ENCODE peak calls at places on chromosomes 11 and 22, in seven cellular contexts. Y is Daoy; Z is MV-4-11; K is T-helper 1 cell; J is posterior vena cava; N is nephron progenitor cell; X is stimulated activated CD4-positive, alpha-beta T cell treated with anti-CD3 and anti-CD28 coated beads, Interleukin-1b, Interleukin-23, amount 100 ng/mL, for 24 hours. T is an unnamed sample.

GRCh38 chr11:32333335-32333991 is 101.9 kb downstream of the WT1 start:
- DNase-seq in Y (peak; percentile 40), Z (peak; percentile 23), K (peak; percentile 7), J (peak; percentile 82), N (peak; percentile 75), X (no peak), T (no peak)

GRCh38 chr11:19116315-19116970 is 525 bp upstream of the ZDHHC13 start:
- DNase-seq in Y (no peak), Z (no peak), K (no peak), J (no peak), N (no peak), X (no peak), T (no peak)

GRCh38 chr11:59954219-59954847 is 9.5 kb upstream of the OOSP4A start:
- DNase-seq in Y (no peak), Z (peak; percentile 61), K (no peak), J (no peak), N (no peak), X (no peak), T (no peak)

GRCh38 chr11:94574193-94574961 is 7.2 kb downstream of the PIWIL4 start:
- DNase-seq in Y (peak; percentile 16), Z (peak; percentile 100), K (no peak), J (no peak), N (no peak), X (no peak), T (no peak)

GRCh38 chr22:29972121-29972520 is 89.1 kb downstream of the MTMR3 start:
- DNase-seq in Y (no peak), Z (no peak), K (no peak), J (no peak), N (no peak), X (no peak), T (no peak)

GRCh38 chr22:18067548-18068341 is 10.0 kb upstream of the PEX26 start:
- DNase-seq in Y (no peak), Z (no peak), K (no peak), J (peak; percentile 62), N (no peak), X (no peak), T (no peak)

GRCh38 chr22:36324414-36324813 is 63.4 kb downstream of the MYH9 start:
- DNase-seq in Y (no peak), Z (no peak), K (no peak), J (no peak), N (no peak), X (no peak), T (no peak)

GRCh38 chr11:125069008-125069407 is 5.9 kb downstream of the SLC37A2 start:
- DNase-seq in Y (no peak), Z (no peak), K (no peak), J (no peak), N (no peak), X (no peak), T (no peak)

GRCh38 chr11:116981216-116981887 is 116.9 kb downstream of the SIK3 start:
- DNase-seq in Y (no peak), Z (peak; percentile 90), K (no peak), J (no peak), N (no peak), X (no peak), T (no peak)

GRCh38 chr11:28107331-28107725 is 628 bp downstream of the KIF18A start:
- DNase-seq in Y (no peak), Z (no peak), K (peak; percentile 33), J (no peak), N (peak; percentile 17), X (no peak), T (peak; percentile 32)

GRCh38 chr11:47961383-47961782 is 19.0 kb upstream of the PTPRJ start:
- DNase-seq in Y (peak; percentile 45), Z (no peak), K (no peak), J (no peak), N (no peak), X (no peak), T (no peak)

GRCh38 chr11:113436672-113437252 is 38.4 kb downstream of the DRD2 start:
- DNase-seq in Y (no peak), Z (no peak), K (no peak), J (peak; percentile 57), N (peak; percentile 38), X (no peak), T (no peak)

GRCh38 chr11:68264741-68265540 is 6.8 kb downstream of the C11orf24 start:
- DNase-seq in Y (no peak), Z (no peak), K (no peak), J (peak; percentile 70), N (no peak), X (no peak), T (no peak)

GRCh38 chr11:59647245-59647965 is 21.4 kb downstream of the PATL1 start:
- DNase-seq in Y (no peak), Z (no peak), K (no peak), J (no peak), N (no peak), X (no peak), T (no peak)

GRCh38 chr11:2204361-2205213 is 33.0 kb upstream of the TH start:
- DNase-seq in Y (no peak), Z (no peak), K (no peak), J (peak; percentile 71), N (no peak), X (no peak), T (no peak)

GRCh38 chr22:32338757-32339156 is 18.9 kb upstream of the RFPL3 start:
- DNase-seq in Y (peak; percentile 18), Z (no peak), K (no peak), J (peak; percentile 25), N (no peak), X (no peak), T (peak; percentile 77)

GRCh38 chr11:35567737-35568465 is 42.5 kb upstream of the PAMR1 start:
- DNase-seq in Y (no peak), Z (no peak), K (no peak), J (no peak), N (no peak), X (no peak), T (no peak)

GRCh38 chr11:118715837-118716260 is 36.4 kb upstream of the TREH start:
- DNase-seq in Y (peak; percentile 26), Z (no peak), K (no peak), J (no peak), N (no peak), X (no peak), T (no peak)

GRCh38 chr11:117862753-117863152 is 13.7 kb downstream of the FXYD6 start:
- DNase-seq in Y (no peak), Z (no peak), K (no peak), J (no peak), N (no peak), X (no peak), T (no peak)

GRCh38 chr11:123745764-123746451 is 4.4 kb upstream of the ZNF202 start:
- DNase-seq in Y (no peak), Z (no peak), K (no peak), J (no peak), N (no peak), X (no peak), T (no peak)

GRCh38 chr11:95067042-95067827 is 516 bp downstream of the SRSF8 start:
- DNase-seq in Y (peak; percentile 83), Z (peak; percentile 54), K (peak; percentile 78), J (peak; percentile 96), N (peak; percentile 81), X (peak; percentile 46), T (peak; percentile 44)

GRCh38 chr11:75154646-75155569 is 4.0 kb downstream of the SLCO2B1 start:
- DNase-seq in Y (no peak), Z (no peak), K (no peak), J (no peak), N (no peak), X (no peak), T (no peak)

GRCh38 chr11:75323609-75324008 is 27.9 kb downstream of the ARRB1 start:
- DNase-seq in Y (no peak), Z (no peak), K (no peak), J (no peak), N (no peak), X (no peak), T (no peak)

GRCh38 chr22:23353696-23354095 is 173.4 kb downstream of the BCR start:
- DNase-seq in Y (no peak), Z (no peak), K (no peak), J (no peak), N (no peak), X (no peak), T (no peak)

GRCh38 chr11:92977401-92977800 is 8.0 kb downstream of the MTNR1B start:
- DNase-seq in Y (no peak), Z (no peak), K (no peak), J (no peak), N (no peak), X (no peak), T (no peak)

GRCh38 chr11:118476676-118477075 is 40.4 kb downstream of the KMT2A start:
- DNase-seq in Y (no peak), Z (no peak), K (no peak), J (no peak), N (no peak), X (no peak), T (no peak)

GRCh38 chr11:431921-432320 is 9.9 kb downstream of the ANO9 start:
- DNase-seq in Y (no peak), Z (no peak), K (no peak), J (no peak), N (no peak), X (no peak), T (no peak)

GRCh38 chr11:120139316-120140069 is 1.6 kb upstream of the TRIM29 start:
- DNase-seq in Y (no peak), Z (no peak), K (no peak), J (peak; percentile 46), N (no peak), X (no peak), T (no peak)

GRCh38 chr11:57248780-57249383 is 11.8 kb upstream of the APLNR start:
- DNase-seq in Y (peak; percentile 73), Z (peak; percentile 41), K (peak; percentile 14), J (peak; percentile 89), N (peak; percentile 78), X (no peak), T (peak; percentile 75)

GRCh38 chr11:130295657-130296056 is 19.1 kb downstream of the ZBTB44 start:
- DNase-seq in Y (no peak), Z (no peak), K (no peak), J (no peak), N (no peak), X (no peak), T (no peak)

GRCh38 chr11:119697445-119697844 is 31.6 kb downstream of the NECTIN1 start:
- DNase-seq in Y (no peak), Z (no peak), K (no peak), J (no peak), N (no peak), X (no peak), T (no peak)

GRCh38 chr11:117600261-117600783 is 196.7 kb downstream of the DSCAML1 start:
- DNase-seq in Y (no peak), Z (no peak), K (no peak), J (no peak), N (no peak), X (no peak), T (no peak)

GRCh38 chr22:40955516-40955915 is 4.3 kb downstream of the RBX1 start:
- DNase-seq in Y (no peak), Z (peak; percentile 3), K (no peak), J (no peak), N (no peak), X (no peak), T (no peak)

GRCh38 chr11:12585861-12586260 is 88.4 kb upstream of the TEAD1 start:
- DNase-seq in Y (no peak), Z (no peak), K (no peak), J (no peak), N (no peak), X (no peak), T (peak; percentile 33)

GRCh38 chr11:6646040-6646439 is 9.6 kb downstream of the DCHS1 start:
- DNase-seq in Y (no peak), Z (peak; percentile 78), K (no peak), J (peak; percentile 93), N (no peak), X (no peak), T (peak; percentile 69)

GRCh38 chr11:124835918-124836317 is 29.3 kb upstream of the ROBO3 start:
- DNase-seq in Y (no peak), Z (no peak), K (no peak), J (no peak), N (no peak), X (no peak), T (no peak)

GRCh38 chr22:46036558-46037408 is 59.8 kb upstream of the WNT7B start:
- DNase-seq in Y (peak; percentile 59), Z (no peak), K (peak; percentile 61), J (no peak), N (no peak), X (no peak), T (peak; percentile 73)

GRCh38 chr11:504994-505344 is 2.1 kb downstream of the RNH1 start:
- DNase-seq in Y (no peak), Z (no peak), K (no peak), J (no peak), N (no peak), X (no peak), T (no peak)

T was measured in dermis microvascular lymphatic vessel endothelial cell.